ENCODE peak calls at places on chromosomes 3 and 15, in six cellular contexts. W is cardiac muscle cell; C is upper lobe of left lung; P is tibial artery; N is CD4-positive, CD25-positive, alpha-beta regulatory T cell; J is lower lobe of right lung. Y is an unnamed sample. For H3K4me1 and H3K36me3, the result is how much of the 10 kb centered on the place peaks cover.

GRCh38 chr15:101451192-101451799 is 38.2 kb downstream of the PCSK6 start:
- DNase-seq in C (peak), N (no peak), P (no peak), J (no peak), W (peak), Y (no peak)

GRCh38 chr3:104596551-104596950 is 770.2 kb upstream of the ALCAM start:
- DNase-seq in N (no peak), C (no peak), P (no peak), J (no peak), W (peak), Y (no peak)

GRCh38 chr3:63279000-63279366 is 875 bp downstream of the SYNPR start:
- DNase-seq in W (peak), N (no peak), C (no peak), J (no peak), P (no peak), Y (no peak)

GRCh38 chr3:126113733-126114132 is 29.8 kb upstream of the SLC41A3 start:
- DNase-seq in J (no peak), N (no peak), C (peak), W (peak), P (peak), Y (no peak)

GRCh38 chr3:113255100-113255853 is 43.9 kb downstream of the BOC start:
- DNase-seq in J (no peak), N (no peak), P (no peak), W (no peak), C (no peak), Y (no peak)

GRCh38 chr3:143291826-143292447 is 172.4 kb downstream of the CHST2 start:
- DNase-seq in P (no peak), W (no peak), N (no peak), J (no peak), C (no peak), Y (no peak)

GRCh38 chr3:150146891-150147761 is 176.4 kb upstream of the PFN2 start:
- DNase-seq in N (no peak), W (no peak), C (no peak), J (no peak), P (no peak), Y (no peak)

GRCh38 chr3:169668957-169669681 is 5.6 kb upstream of the MECOM start:
- DNase-seq in J (peak), W (peak), N (no peak), P (peak), C (peak), Y (no peak)

GRCh38 chr15:32669870-32670623 is 28.5 kb downstream of the SCG5 start:
- DNase-seq in N (no peak), W (no peak), C (no peak), J (no peak), P (no peak), Y (no peak)

GRCh38 chr3:53193466-53194217 is 32.6 kb downstream of the PRKCD start:
- DNase-seq in J (no peak), W (no peak), P (peak), N (no peak), C (no peak), Y (no peak)

GRCh38 chr3:57007513-57008415 is 52.7 kb upstream of the SPATA12 start:
- DNase-seq in W (no peak), P (peak), N (no peak), J (peak), C (peak), Y (no peak)

GRCh38 chr15:87747106-87747505 is 509.4 kb downstream of the NTRK3 start:
- DNase-seq in P (no peak), J (no peak), N (no peak), W (no peak), C (no peak), Y (no peak)

GRCh38 chr15:50358805-50359204 is 3.8 kb upstream of the GABPB1 start:
- DNase-seq in W (peak), N (peak), J (no peak), C (peak), P (no peak), Y (no peak)

DNA sequence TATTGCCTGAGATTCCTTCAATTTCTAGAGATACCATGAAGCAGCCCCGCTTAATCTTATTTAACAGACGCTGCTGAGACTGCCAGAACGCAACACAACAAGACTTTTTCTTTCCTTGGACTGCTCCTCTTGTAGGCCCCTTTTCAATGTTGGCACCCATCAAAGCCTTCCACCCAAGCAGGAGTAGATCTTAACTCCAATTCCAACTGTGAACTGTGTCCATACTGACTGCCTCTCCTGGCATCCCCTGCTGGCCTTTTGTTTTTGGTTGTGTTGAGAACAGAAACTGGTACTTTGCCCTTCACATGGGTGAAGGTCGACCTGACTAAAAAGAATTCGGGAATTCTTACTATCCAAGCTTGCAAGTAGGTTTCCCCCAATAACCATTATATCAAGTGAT is 50.2 kb downstream of the TRIM71 start:
- DNase-seq in C (no peak), N (no peak), P (no peak), J (no peak), W (no peak), Y (no peak)
- H3K4me1 ChIP-seq in C (under half), N (under half), P (under half), J (under half), W (half or more), Y (under half)

GRCh38 chr3:189365609-189366564 is 194.1 kb downstream of the TPRG1 start:
- DNase-seq in C (no peak), N (no peak), P (no peak), J (no peak), W (no peak), Y (no peak)
- H3K4me3 ChIP-seq in C (no peak), N (no peak), P (no peak), J (no peak), W (no peak), Y (no peak)

GRCh38 chr3:179541596-179541995 is 21.1 kb upstream of the ACTL6A start:
- DNase-seq in P (no peak), C (no peak), J (no peak), W (no peak), N (no peak), Y (no peak)
- H3K36me3 ChIP-seq in P (under half), C (under half), J (under half), W (under half), N (under half), Y (under half)

DNA sequence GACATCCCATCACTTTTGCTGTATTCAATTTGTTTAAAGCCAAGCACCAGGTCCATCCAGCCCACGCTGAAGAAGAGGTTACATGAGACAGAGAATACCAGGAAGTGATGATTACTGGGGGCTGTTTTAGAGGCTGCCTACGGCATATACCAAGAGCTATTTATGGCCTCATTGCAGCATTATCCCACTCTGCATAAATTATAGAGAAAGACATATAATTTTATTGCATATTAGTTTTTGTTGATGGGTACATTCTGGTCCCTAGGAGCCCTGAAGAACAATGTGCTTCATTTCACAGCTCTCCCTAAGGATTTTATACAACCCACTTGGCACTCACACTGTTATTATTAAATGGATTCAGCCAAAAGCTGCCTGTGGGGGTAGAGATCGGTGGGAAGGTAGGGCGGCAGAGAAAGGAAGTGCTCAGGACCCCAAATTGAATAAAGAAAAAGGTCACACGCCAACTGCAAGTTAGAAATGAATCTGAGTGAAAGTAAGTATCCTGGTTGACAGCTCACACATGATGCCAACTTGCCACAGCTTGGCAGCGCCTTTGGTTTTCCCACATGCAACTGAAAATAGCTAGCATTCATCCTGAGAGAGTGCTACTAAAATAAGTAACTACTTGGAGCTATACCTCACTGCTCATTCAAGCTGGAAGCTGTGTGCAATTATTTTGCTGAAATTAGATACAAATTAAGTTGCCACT is 73.7 kb downstream of the CCNL1 start:
- DNase-seq in N (no peak), W (no peak), C (no peak), J (no peak), P (peak), Y (no peak)
- H3K4me1 ChIP-seq in N (under half), W (half or more), C (under half), J (under half), P (under half), Y (under half)

DNA sequence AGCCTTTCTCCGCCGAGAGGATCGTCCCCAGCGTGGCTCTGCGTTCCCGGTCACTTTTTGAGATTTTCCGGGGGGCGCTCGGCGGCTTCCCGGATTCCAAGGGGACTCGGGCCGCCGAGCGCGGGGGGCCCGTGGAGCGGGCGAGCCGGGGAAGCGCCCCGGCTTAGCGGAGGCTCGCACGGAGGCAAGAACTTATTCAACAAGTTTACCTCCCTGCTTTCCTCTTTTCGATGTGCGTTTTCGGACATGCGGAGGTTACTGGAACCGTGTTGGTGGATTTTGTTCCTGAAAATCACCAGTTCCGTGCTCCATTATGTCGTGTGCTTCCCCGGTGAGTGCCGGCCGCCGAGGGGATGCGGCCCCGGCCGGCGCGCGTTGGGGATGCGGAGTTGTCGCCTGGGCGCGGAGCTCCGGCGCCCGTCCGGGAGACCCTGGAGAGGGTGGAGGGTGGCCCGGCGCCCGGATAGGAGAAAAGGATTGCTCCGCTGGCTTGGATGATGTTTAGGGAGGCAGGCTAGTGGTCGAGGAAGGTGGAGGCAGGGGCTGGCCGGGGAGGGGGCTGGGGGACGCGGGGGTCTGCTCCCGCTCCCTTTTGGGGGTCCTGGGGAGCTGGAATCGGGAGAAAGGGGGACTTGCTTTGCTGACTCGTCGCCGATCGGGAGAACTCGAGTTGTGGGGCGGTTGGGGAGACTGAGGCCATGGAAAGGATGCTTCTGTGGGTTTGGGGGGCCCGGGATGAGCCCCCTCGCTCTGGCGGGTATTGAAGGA is 855 bp downstream of the PTPRG start:
- DNase-seq in C (no peak), W (peak), J (no peak), N (no peak), P (peak), Y (no peak)
- H3K4me3 ChIP-seq in C (peak), W (peak), J (peak), N (no peak), P (peak), Y (no peak)

Y was measured in CD8-positive, alpha-beta memory T cell.